ENCODE peak calls at places on chromosome 2, in seven cellular contexts. T is BJ; O is small intestine; A is stimulated activated CD4-positive, alpha-beta T cell treated with anti-CD3 and anti-CD28 coated beads, Interleukin-1b, Interleukin-23, amount 100 ng/mL, for 1 hour; S is hypothalamus; J is HuH-7; E is NCI-H82. U is an unnamed sample.
A peak's percentile ranks its signal among the peaks of the same experiment; 100 is the strongest.

GRCh38 chr2:96249654-96250053 is 16.1 kb downstream of the TMEM127 start:
- DNase-seq in A (no peak), S (no peak), E (no peak), T (peak; percentile 67), J (no peak), O (no peak), U (no peak)

GRCh38 chr2:178811901-178812300 is 4.7 kb upstream of the TTN start:
- DNase-seq in S (no peak), J (no peak), E (no peak), O (no peak), T (no peak), A (no peak), U (no peak)

GRCh38 chr2:206585335-206585734 is 57.0 kb upstream of the FAM237A start:
- DNase-seq in S (no peak), E (no peak), J (no peak), T (no peak), O (no peak), A (no peak), U (no peak)

GRCh38 chr2:238997684-238998083 is 149.8 kb downstream of the TWIST2 start:
- DNase-seq in J (no peak), A (no peak), S (no peak), T (no peak), O (no peak), E (no peak), U (no peak)

GRCh38 chr2:145561152-145561551 is 1041.2 kb upstream of the ZEB2 start:
- DNase-seq in E (no peak), T (no peak), O (no peak), S (no peak), A (no peak), J (no peak), U (no peak)

GRCh38 chr2:232421189-232421785 is 14.6 kb downstream of the ALPG start:
- DNase-seq in O (no peak), J (no peak), E (no peak), A (no peak), S (no peak), T (no peak), U (no peak)

GRCh38 chr2:181354626-181355025 is 102.6 kb upstream of the ITGA4 start:
- DNase-seq in O (no peak), E (no peak), S (no peak), T (peak; percentile 51), J (no peak), A (no peak), U (no peak)

GRCh38 chr2:24894750-24895149 is 25.3 kb downstream of the ADCY3 start:
- DNase-seq in E (no peak), S (no peak), A (no peak), O (no peak), T (no peak), J (no peak), U (no peak)

GRCh38 chr2:149768320-149768799 is 180.8 kb upstream of the MMADHC start:
- DNase-seq in O (no peak), T (peak; percentile 84), A (no peak), E (peak; percentile 55), S (no peak), J (no peak), U (no peak)

GRCh38 chr2:137659616-137660015 is 304.7 kb upstream of the HNMT start:
- DNase-seq in A (no peak), S (no peak), T (no peak), J (no peak), O (no peak), E (peak; percentile 34), U (no peak)

GRCh38 chr2:135694711-135695110 is 46.9 kb upstream of the UBXN4 start:
- DNase-seq in S (no peak), J (no peak), A (no peak), O (no peak), T (no peak), E (no peak), U (no peak)

GRCh38 chr2:9638532-9638931 is 7.7 kb upstream of the YWHAQ start:
- DNase-seq in S (peak; percentile 83), A (no peak), T (peak; percentile 78), O (no peak), E (no peak), J (no peak), U (no peak)

GRCh38 chr2:67032091-67032490 is 365.0 kb upstream of the ETAA1 start:
- DNase-seq in A (no peak), J (no peak), E (no peak), S (no peak), T (no peak), O (no peak), U (no peak)

GRCh38 chr2:238251331-238251730 is 11.5 kb upstream of the HES6 start:
- DNase-seq in O (no peak), T (no peak), E (no peak), S (no peak), J (no peak), A (no peak), U (no peak)

U was measured in activated T-helper 1 cell treated with anti-CD3 and anti-CD28 coated beads, Interleukin-12 subunit alpha, Interleukin-12 subunit beta, Interleukin-2, Interleukin-4 antibody, amounts not matched to agents 30 ng/mL and 10 ng/mL and 1 ng/mL, durations not matched to agents 14 hours and 24 hours and 36 hours.